ENCODE peak calls at places on chromosome 7, in four cellular contexts. D, T, M and R are unnamed samples.

GRCh38 chr7:154183482-154183881 is 131.3 kb downstream of the DPP6 start:
- DNase-seq in D (no peak), T (no peak), M (no peak), R (no peak)

GRCh38 chr7:77982926-77983550 is 184.5 kb downstream of the PHTF2 start:
- DNase-seq in D (no peak), T (no peak), M (no peak), R (no peak)

GRCh38 chr7:80348221-80348620 is 163.6 kb downstream of the GNAT3 start:
- DNase-seq in D (no peak), T (no peak), M (no peak), R (no peak)

GRCh38 chr7:2140216-2140870 is 92.4 kb downstream of the MAD1L1 start:
- DNase-seq in D (no peak), T (no peak), M (no peak), R (no peak)

GRCh38 chr7:22452142-22452763 is 47.7 kb downstream of the STEAP1B start:
- DNase-seq in D (peak; percentile 71), T (no peak), M (peak; percentile 68), R (no peak)

GRCh38 chr7:1666779-1667565 is 3.1 kb upstream of the ELFN1 start:
- DNase-seq in D (no peak), T (peak; percentile 15), M (no peak), R (peak; percentile 56)

GRCh38 chr7:129347330-129347729 is 86.9 kb upstream of the STRIP2 start:
- DNase-seq in D (no peak), T (no peak), M (no peak), R (no peak)

GRCh38 chr7:157004050-157004838 is 6.2 kb downstream of the MNX1 start:
- DNase-seq in D (no peak), T (no peak), M (no peak), R (no peak)

GRCh38 chr7:64879800-64880199 is 23.3 kb upstream of the ZNF273 start:
- DNase-seq in D (peak; percentile 18), T (no peak), M (no peak), R (peak; percentile 59)

GRCh38 chr7:7321681-7322080 is 139.3 kb downstream of the C1GALT1 start:
- DNase-seq in D (peak; percentile 34), T (no peak), M (no peak), R (no peak)

GRCh38 chr7:7921830-7922229 is 46.8 kb upstream of the GLCCI1 start:
- DNase-seq in D (no peak), T (no peak), M (no peak), R (no peak)

GRCh38 chr7:58087536-58088190 is 637.7 kb downstream of the ZNF716 start:
- DNase-seq in D (no peak), T (peak; percentile 8), M (no peak), R (peak; percentile 75)

GRCh38 chr7:214410-215212 is 22.2 kb downstream of the FAM20C start:
- DNase-seq in D (peak; percentile 73), T (no peak), M (no peak), R (no peak)

GRCh38 chr7:29839302-29839701 is 33.0 kb downstream of the WIPF3 start:
- DNase-seq in D (no peak), T (peak; percentile 75), M (peak; percentile 73), R (no peak)

GRCh38 chr7:118182618-118183253 is 1.2 kb upstream of the LSM8 start:
- DNase-seq in D (no peak), T (no peak), M (no peak), R (no peak)

GRCh38 chr7:47232751-47233412 is 349.0 kb downstream of the TNS3 start:
- DNase-seq in D (no peak), T (no peak), M (no peak), R (no peak)

GRCh38 chr7:137360087-137360679 is 16.6 kb upstream of the PTN start:
- DNase-seq in D (no peak), T (no peak), M (no peak), R (no peak)

GRCh38 chr7:102236592-102237287 is 49.9 kb upstream of the SH2B2 start:
- DNase-seq in D (peak; percentile 68), T (peak; percentile 72), M (peak; percentile 47), R (no peak)

GRCh38 chr7:37418381-37418780 is 30.3 kb downstream of the ELMO1 start:
- DNase-seq in D (no peak), T (no peak), M (no peak), R (no peak)

GRCh38 chr7:36661135-36661840 is 63.0 kb downstream of the AOAH start:
- DNase-seq in D (no peak), T (no peak), M (no peak), R (no peak)

GRCh38 chr7:5424689-5425506 is 1.3 kb upstream of the TNRC18 start:
- DNase-seq in D (peak; percentile 45), T (peak; percentile 66), M (peak; percentile 80), R (no peak)

GRCh38 chr7:99141756-99142726 is 1.9 kb downstream of the SMURF1 start:
- DNase-seq in D (peak; percentile 72), T (peak; percentile 85), M (peak; percentile 67), R (no peak)

GRCh38 chr7:99249985-99250575 is 22.6 kb upstream of the MYH16 start:
- DNase-seq in D (no peak), T (no peak), M (no peak), R (no peak)

GRCh38 chr7:418636-419280 is 100.9 kb downstream of the PDGFA start:
- DNase-seq in D (no peak), T (no peak), M (no peak), R (peak; percentile 60)

GRCh38 chr7:15839415-15840100 is 153.1 kb upstream of the MEOX2 start:
- DNase-seq in D (no peak), T (no peak), M (peak; percentile 83), R (no peak)

GRCh38 chr7:158010956-158011698 is 576.5 kb downstream of the PTPRN2 start:
- DNase-seq in D (no peak), T (no peak), M (no peak), R (no peak)
- TF ChIP-seq CTCF in D (no peak), T (no peak), M (no peak), R (no peak)

GRCh38 chr7:94655884-94656657 is at the start of gene SGCE:
- DNase-seq in D (peak; percentile 51), T (peak; percentile 93), M (peak; percentile 76), R (no peak)
- TF ChIP-seq CTCF in D (peak; percentile 81), T (peak; percentile 40), M (peak; percentile 49), R (peak; percentile 82)

DNA sequence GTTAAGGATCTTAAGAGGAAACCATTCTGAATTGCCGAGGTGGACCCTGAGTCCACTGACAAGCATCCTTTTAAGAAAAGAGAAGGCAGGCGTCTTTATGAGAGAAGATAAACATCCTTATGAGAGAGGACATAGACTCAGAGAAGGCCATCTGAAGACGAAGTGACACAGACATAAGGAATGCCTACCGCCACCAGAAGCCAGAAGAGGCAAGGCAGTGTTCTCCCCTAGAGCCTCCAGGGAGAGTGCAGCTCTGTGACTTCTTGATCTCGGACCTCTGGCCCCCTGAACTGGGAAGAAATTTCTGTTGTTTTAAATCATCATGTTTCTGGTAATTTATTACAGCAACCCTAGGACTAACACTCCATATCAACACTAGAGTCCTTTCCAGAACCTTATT is 25.2 kb upstream of the ING3 start:
- DNase-seq in D (no peak), T (no peak), M (no peak), R (no peak)
- TF ChIP-seq CTCF in D (no peak), T (no peak), M (no peak), R (no peak)

DNA sequence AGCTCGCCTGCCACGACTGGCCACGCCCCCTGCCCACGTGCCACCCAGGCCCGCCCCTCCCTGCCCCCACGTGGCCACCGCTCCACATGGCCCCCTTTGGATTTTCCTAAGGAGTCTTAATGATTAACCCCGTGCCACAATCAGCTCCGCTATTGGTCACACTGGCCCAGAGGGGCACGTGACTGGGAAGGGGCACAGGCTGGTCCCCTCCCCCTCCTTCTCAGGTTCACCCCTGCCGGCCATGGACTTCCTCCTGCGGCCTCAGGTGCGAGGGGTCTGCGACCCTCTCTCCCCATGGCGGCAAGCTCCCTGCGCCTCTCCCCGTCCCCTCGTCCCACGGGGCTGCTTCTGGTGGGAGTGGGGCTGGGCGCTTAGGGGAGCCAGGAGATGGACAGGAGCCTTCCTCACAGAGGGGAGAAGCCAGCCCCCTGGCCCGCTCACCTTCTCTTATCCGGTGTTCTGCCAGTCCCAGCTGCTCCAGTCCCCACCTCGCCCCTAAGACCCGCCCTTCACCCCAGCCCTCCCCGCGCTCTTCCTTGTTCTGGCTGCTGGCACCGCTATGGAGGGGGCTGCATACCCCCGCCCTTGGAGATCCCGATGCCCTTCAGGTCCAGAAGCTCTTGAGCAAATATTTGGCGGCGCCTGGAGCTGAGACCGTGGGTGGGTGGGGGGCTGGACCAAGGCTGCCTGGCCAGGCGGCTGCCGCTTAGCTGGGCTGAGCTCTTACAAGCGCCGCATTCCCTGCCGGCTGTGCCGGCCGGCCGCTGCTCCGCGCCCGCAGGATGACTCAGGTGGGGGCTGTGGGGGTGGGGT is 3.2 kb downstream of the SLC4A2 start:
- DNase-seq in D (peak; percentile 91), T (peak; percentile 72), M (no peak), R (no peak)
- TF ChIP-seq CTCF in D (no peak), T (no peak), M (no peak), R (no peak)

GRCh38 chr7:33823913-33824312 is 81.4 kb upstream of the BMPER start:
- DNase-seq in D (no peak), T (no peak), M (no peak), R (no peak)
- TF ChIP-seq CTCF in D (no peak), T (no peak), M (no peak), R (no peak)

GRCh38 chr7:155954550-155955366 is 142.5 kb upstream of the SHH start:
- DNase-seq in D (no peak), T (no peak), M (no peak), R (no peak)
- TF ChIP-seq CTCF in D (no peak), T (no peak), M (no peak), R (no peak)

GRCh38 chr7:135771051-135771450 is 22.4 kb upstream of the FAM180A start:
- DNase-seq in D (no peak), T (no peak), M (no peak), R (no peak)

GRCh38 chr7:135768990-135769389 is 20.4 kb upstream of the FAM180A start:
- DNase-seq in D (no peak), T (no peak), M (peak; percentile 36), R (no peak)

GRCh38 chr7:135769403-135769802 is 20.8 kb upstream of the FAM180A start:
- DNase-seq in D (no peak), T (no peak), M (peak; percentile 36), R (no peak)

GRCh38 chr7:135768467-135768866 is 19.9 kb upstream of the FAM180A start:
- DNase-seq in D (no peak), T (no peak), M (no peak), R (no peak)

DNA sequence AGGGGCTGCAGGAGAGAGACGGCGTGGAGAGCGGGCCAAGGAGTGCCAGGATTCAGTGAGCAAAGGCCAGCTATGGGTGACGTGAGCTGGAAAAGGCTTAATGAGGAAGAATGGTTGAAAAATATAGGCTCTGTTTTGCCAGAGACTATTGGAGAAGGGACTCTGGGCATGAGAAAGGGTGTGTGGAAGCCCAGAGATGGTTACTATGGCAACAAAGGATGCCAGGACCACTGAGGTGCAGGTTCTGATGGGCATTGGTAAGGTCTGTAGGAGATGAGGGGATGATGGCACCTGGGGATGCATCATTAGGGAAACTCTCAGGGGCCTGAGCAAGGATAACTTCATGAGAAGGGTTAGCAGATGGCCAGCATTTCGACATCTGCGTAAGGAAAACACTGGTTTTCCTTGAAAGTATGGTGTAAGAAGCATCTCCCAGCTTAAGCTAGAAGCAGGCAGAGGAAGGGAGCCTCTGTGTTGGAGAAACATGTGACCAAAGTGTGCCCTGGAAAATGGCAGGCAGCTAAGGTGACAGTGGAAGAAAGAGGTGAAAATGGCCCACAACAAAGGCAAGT is 21.6 kb upstream of the FAM180A start:
- DNase-seq in D (no peak), T (no peak), M (no peak), R (no peak)
- TF ChIP-seq CTCF in D (no peak), T (no peak), M (no peak), R (no peak)